ENCODE peak calls at places on chromosomes 16 and 17, in six cellular contexts. F is PC-9, H is OCI-LY7, B is A549, T is IMR-90, X is GM23248. G is an unnamed sample. For H3K9me3, the result is how much of the 10 kb centered on the place peaks cover.

GRCh38 chr16:65731840-65732239 is 610.0 kb upstream of the CDH11 start:
- DNase-seq in F (no peak), H (no peak), X (peak), T (peak), B (no peak), G (no peak)

GRCh38 chr16:51880776-51881175 is 666.2 kb downstream of the TOX3 start:
- DNase-seq in X (peak), B (peak), T (peak), H (no peak), F (peak), G (no peak)

GRCh38 chr17:2049333-2050245 is 5.3 kb upstream of the HIC1 start:
- DNase-seq in T (peak), H (peak), X (peak), B (peak), F (no peak), G (peak)

GRCh38 chr17:63222655-63223054 is 223.5 kb downstream of the CYB561 start:
- DNase-seq in X (peak), H (no peak), F (no peak), T (peak), B (peak), G (no peak)

GRCh38 chr16:83924686-83925085 is 25.8 kb downstream of the MLYCD start:
- DNase-seq in X (no peak), B (no peak), F (no peak), H (no peak), T (no peak), G (peak)

GRCh38 chr17:49511810-49512209 is 16.7 kb downstream of the NGFR start:
- DNase-seq in X (no peak), H (no peak), B (no peak), F (no peak), T (no peak), G (no peak)

GRCh38 chr16:48269011-48269410 is 21.7 kb upstream of the ABCC11 start:
- DNase-seq in F (no peak), T (no peak), B (no peak), X (no peak), H (no peak), G (no peak)

GRCh38 chr16:79691001-79691400 is 90.5 kb upstream of the MAF start:
- DNase-seq in B (no peak), H (no peak), F (no peak), T (no peak), X (no peak), G (no peak)

GRCh38 chr16:15726715-15727114 is 76.7 kb downstream of the NDE1 start:
- DNase-seq in T (no peak), B (no peak), X (no peak), H (no peak), F (no peak), G (no peak)

GRCh38 chr16:85366031-85366763 is 246.9 kb upstream of the GSE1 start:
- DNase-seq in T (no peak), B (no peak), F (no peak), X (no peak), H (no peak), G (no peak)
- H3K4me2 ChIP-seq in T (no peak), B (no peak), F (no peak), X (no peak), H (no peak), G (no peak)

DNA sequence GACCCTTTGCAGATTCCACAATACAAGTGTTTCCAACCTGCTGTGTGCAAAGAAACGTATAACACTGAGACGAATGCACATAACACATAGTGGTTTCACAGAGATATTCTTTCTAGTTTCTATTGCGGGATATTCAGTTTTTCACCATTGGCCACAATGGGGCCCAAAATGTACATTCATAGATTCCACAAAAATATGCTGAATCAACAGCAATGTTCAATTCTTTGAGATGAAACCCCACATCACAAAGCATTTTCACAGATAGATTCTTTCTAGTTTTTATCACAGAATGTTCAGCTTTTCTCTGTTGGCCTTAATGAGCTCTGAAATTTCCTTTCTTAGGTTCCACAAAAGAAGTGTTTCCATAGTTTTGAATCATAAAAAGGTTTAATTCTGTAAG is 2472.3 kb downstream of the TP53TG3F start:
- DNase-seq in F (no peak), H (no peak), B (no peak), X (no peak), T (no peak), G (no peak)
- H3K9me3 ChIP-seq in F (under half), H (under half), B (under half), X (under half), T (under half), G (under half)

GRCh38 chr16:81237282-81237681 is 1.2 kb upstream of the BCO1 start:
- DNase-seq in F (no peak), X (no peak), B (no peak), H (no peak), T (no peak), G (peak)
- H3K27ac ChIP-seq in F (no peak), X (no peak), B (no peak), H (no peak), T (no peak), G (no peak)

GRCh38 chr16:30956601-30957455 is 726 bp upstream of the SETD1A start:
- DNase-seq in B (peak), X (peak), F (peak), H (peak), T (peak), G (peak)
- H3K4me2 ChIP-seq in B (peak), X (peak), F (peak), H (peak), T (peak), G (peak)

GRCh38 chr16:3295783-3296182 is 9.4 kb downstream of the TIGD7 start:
- DNase-seq in B (no peak), T (no peak), H (no peak), F (no peak), X (no peak), G (no peak)
- H3K9me3 ChIP-seq in B (half or more), T (half or more), H (under half), F (half or more), X (under half), G (under half)

GRCh38 chr17:82627827-82628226 is 20.4 kb downstream of the WDR45B start:
- DNase-seq in H (no peak), T (no peak), X (no peak), B (no peak), F (no peak), G (no peak)
- H3K27ac ChIP-seq in H (no peak), T (no peak), X (no peak), B (no peak), F (no peak), G (no peak)